ENCODE peak calls at places on chromosome 10, in five cellular contexts. One of them, this sample, is unnamed.

GRCh38 chr10:121573541-121573941 is 24.7 kb downstream of the FGFR2 start:
- DNase-seq in IMR-90: no peak
- DNase-seq in kidney: no peak
- DNase-seq in colonic mucosa: no peak
- DNase-seq in adrenal gland: no peak
- DNase-seq in this sample: no peak

GRCh38 chr10:84499846-84500245 is 171.5 kb downstream of the CCSER2 start:
- DNase-seq in kidney: no peak
- DNase-seq in IMR-90: peak; percentile 12
- DNase-seq in adrenal gland: no peak
- DNase-seq in colonic mucosa: no peak
- DNase-seq in this sample: no peak

GRCh38 chr10:124152139-124152780 is 58.9 kb upstream of the CHST15 start:
- DNase-seq in colonic mucosa: peak; percentile 61
- DNase-seq in adrenal gland: peak; percentile 71
- DNase-seq in kidney: peak; percentile 81
- DNase-seq in IMR-90: peak; percentile 19
- DNase-seq in this sample: no peak

GRCh38 chr10:70649526-70649925 is 22.8 kb upstream of the ADAMTS14 start:
- DNase-seq in kidney: no peak
- DNase-seq in adrenal gland: no peak
- DNase-seq in colonic mucosa: no peak
- DNase-seq in IMR-90: peak; percentile 77
- DNase-seq in this sample: no peak

GRCh38 chr10:113273877-113274829 is 278.7 kb upstream of the HABP2 start:
- DNase-seq in IMR-90: no peak
- DNase-seq in colonic mucosa: no peak
- DNase-seq in adrenal gland: no peak
- DNase-seq in kidney: no peak
- DNase-seq in this sample: no peak

GRCh38 chr10:78764436-78764835 is 304.3 kb upstream of the ZMIZ1 start:
- DNase-seq in colonic mucosa: no peak
- DNase-seq in adrenal gland: no peak
- DNase-seq in IMR-90: no peak
- DNase-seq in kidney: no peak
- DNase-seq in this sample: no peak

GRCh38 chr10:43251664-43252165 is 15.2 kb downstream of the RASGEF1A start:
- DNase-seq in colonic mucosa: peak; percentile 11
- DNase-seq in IMR-90: no peak
- DNase-seq in adrenal gland: no peak
- DNase-seq in kidney: peak; percentile 59
- DNase-seq in this sample: no peak

GRCh38 chr10:128579902-128580301 is 453.7 kb upstream of the MKI67 start:
- DNase-seq in colonic mucosa: no peak
- DNase-seq in IMR-90: no peak
- DNase-seq in adrenal gland: no peak
- DNase-seq in kidney: no peak
- DNase-seq in this sample: no peak

GRCh38 chr10:66586073-66586472 is 339.8 kb upstream of the LRRTM3 start:
- DNase-seq in colonic mucosa: peak; percentile 18
- DNase-seq in kidney: no peak
- DNase-seq in adrenal gland: no peak
- DNase-seq in IMR-90: peak; percentile 35
- DNase-seq in this sample: peak; percentile 48

GRCh38 chr10:130242483-130242882 is 106.3 kb downstream of the GLRX3 start:
- DNase-seq in adrenal gland: peak; percentile 13
- DNase-seq in kidney: no peak
- DNase-seq in colonic mucosa: no peak
- DNase-seq in IMR-90: no peak
- DNase-seq in this sample: no peak

GRCh38 chr10:103933557-103934121 is 15.7 kb upstream of the STN1 start:
- DNase-seq in adrenal gland: peak; percentile 80
- DNase-seq in colonic mucosa: no peak
- DNase-seq in kidney: no peak
- DNase-seq in IMR-90: no peak
- DNase-seq in this sample: peak; percentile 60

GRCh38 chr10:114363745-114364460 is 40.4 kb downstream of the AFAP1L2 start:
- DNase-seq in colonic mucosa: no peak
- DNase-seq in adrenal gland: no peak
- DNase-seq in kidney: no peak
- DNase-seq in IMR-90: no peak
- DNase-seq in this sample: no peak
- H3K36me3 ChIP-seq in colonic mucosa: no peaks in the 10 kb centered on the region
- H3K36me3 ChIP-seq in adrenal gland: no peaks in the 10 kb centered on the region
- H3K36me3 ChIP-seq in kidney: no peaks in the 10 kb centered on the region
- H3K36me3 ChIP-seq in IMR-90: no peaks in the 10 kb centered on the region
- H3K36me3 ChIP-seq in this sample: no peaks in the 10 kb centered on the region

DNA sequence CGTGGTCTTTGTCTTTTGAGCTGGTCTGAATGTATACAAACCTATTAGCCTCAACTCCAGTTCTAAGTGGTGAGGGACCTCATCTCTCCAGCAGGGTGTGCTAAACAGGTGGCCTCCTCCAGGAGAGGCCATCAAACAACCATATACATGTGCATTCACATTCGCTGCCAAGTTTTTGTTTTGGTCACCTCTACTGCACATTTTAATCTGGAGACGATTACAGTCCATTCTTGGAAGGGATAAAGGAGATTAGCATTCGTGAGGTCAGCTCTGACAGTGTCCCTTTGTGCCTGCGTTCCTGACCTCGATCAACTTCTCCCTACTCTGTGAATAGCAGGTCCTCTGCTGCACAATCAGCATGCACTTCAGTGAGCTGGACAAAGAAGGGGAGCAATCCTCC is 60.8 kb downstream of the RHOBTB1 start:
- DNase-seq in IMR-90: peak; percentile 24
- DNase-seq in kidney: no peak
- DNase-seq in colonic mucosa: peak; percentile 26
- DNase-seq in adrenal gland: no peak
- DNase-seq in this sample: peak; percentile 89
- TF ChIP-seq CTCF in IMR-90: peak; percentile 38
- TF ChIP-seq CTCF in kidney: peak; percentile 32
- TF ChIP-seq CTCF in colonic mucosa: peak; percentile 57
- TF ChIP-seq CTCF in adrenal gland: peak; percentile 37
- TF ChIP-seq CTCF in this sample: peak; percentile 50

GRCh38 chr10:11837372-11838161 is 14.4 kb downstream of the PROSER2 start:
- DNase-seq in IMR-90: no peak
- DNase-seq in colonic mucosa: no peak
- DNase-seq in adrenal gland: no peak
- DNase-seq in kidney: no peak
- DNase-seq in this sample: no peak
- H3K36me3 ChIP-seq in IMR-90: no peaks in the 10 kb centered on the region
- H3K36me3 ChIP-seq in colonic mucosa: no peaks in the 10 kb centered on the region
- H3K36me3 ChIP-seq in adrenal gland: no peaks in the 10 kb centered on the region
- H3K36me3 ChIP-seq in kidney: no peaks in the 10 kb centered on the region
- H3K36me3 ChIP-seq in this sample: no peaks in the 10 kb centered on the region

GRCh38 chr10:53314856-53315255 is 542.3 kb upstream of the MBL2 start:
- DNase-seq in IMR-90: peak; percentile 94
- DNase-seq in kidney: no peak
- DNase-seq in colonic mucosa: no peak
- DNase-seq in adrenal gland: no peak
- DNase-seq in this sample: no peak

DNA sequence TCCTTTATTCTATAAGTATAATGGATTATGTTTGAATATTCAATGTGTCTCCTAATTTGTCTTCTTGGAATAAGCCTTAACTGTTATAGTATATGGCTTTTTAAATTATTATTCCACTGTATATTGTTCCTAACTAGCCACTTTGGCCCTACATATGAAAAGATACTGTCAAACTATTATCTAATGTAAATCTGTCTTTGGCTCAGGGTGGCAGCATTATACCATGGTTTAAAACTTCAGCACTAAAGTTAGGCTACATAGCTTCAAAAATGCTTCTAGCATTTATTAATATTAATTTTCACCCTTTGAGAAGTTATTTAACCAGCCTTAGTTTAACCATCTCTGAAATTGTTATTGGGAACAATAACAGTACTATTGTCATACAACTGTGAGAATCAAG is 543.1 kb upstream of the MBL2 start:
- DNase-seq in kidney: no peak
- DNase-seq in adrenal gland: no peak
- DNase-seq in IMR-90: peak; percentile 11
- DNase-seq in colonic mucosa: no peak
- DNase-seq in this sample: no peak
- TF ChIP-seq CTCF in kidney: no peak
- TF ChIP-seq CTCF in adrenal gland: no peak
- TF ChIP-seq CTCF in IMR-90: peak; percentile 25
- TF ChIP-seq CTCF in colonic mucosa: no peak
- TF ChIP-seq CTCF in this sample: no peak

This sample was measured in testis.